ENCODE peak calls at places on chromosome 21, in four cellular contexts. C is hepatocyte, V is fibroblast of mammary gland, U is fibroblast of lung. I is an unnamed sample.

GRCh38 chr21:23026878-23027277 is 2028.7 kb downstream of the NCAM2 start:
- DNase-seq in C (no peak), V (no peak), U (no peak), I (no peak)

GRCh38 chr21:18335651-18336050 is 67.9 kb downstream of the TMPRSS15 start:
- DNase-seq in U (no peak), V (no peak), C (no peak), I (no peak)

GRCh38 chr21:37704751-37705150 is 211.5 kb downstream of the KCNJ6 start:
- DNase-seq in V (no peak), U (no peak), C (no peak), I (no peak)

GRCh38 chr21:26099610-26100219 is 70.9 kb downstream of the APP start:
- DNase-seq in U (peak; percentile 95), C (no peak), V (no peak), I (peak; percentile 85)

GRCh38 chr21:18384771-18385170 is 18.8 kb downstream of the TMPRSS15 start:
- DNase-seq in V (peak; percentile 15), C (peak; percentile 53), U (no peak), I (peak; percentile 51)

GRCh38 chr21:25733859-25734653 is 648 bp downstream of the ATP5PF start:
- DNase-seq in U (peak; percentile 39), V (peak; percentile 48), C (peak; percentile 63), I (peak; percentile 28)

GRCh38 chr21:39182484-39183271 is 573 bp downstream of the PSMG1 start:
- DNase-seq in C (no peak), U (peak; percentile 42), V (no peak), I (peak; percentile 18)

GRCh38 chr21:46117586-46118304 is 19.8 kb downstream of the COL6A2 start:
- DNase-seq in U (no peak), C (no peak), V (peak; percentile 38), I (no peak)

GRCh38 chr21:45957986-45958610 is 23.5 kb upstream of the COL6A1 start:
- DNase-seq in U (peak; percentile 90), V (peak; percentile 86), C (no peak), I (peak; percentile 37)

GRCh38 chr21:33025471-33026298 is at the start of gene OLIG2:
- DNase-seq in C (no peak), U (no peak), V (no peak), I (no peak)

GRCh38 chr21:31938330-31939301 is 65.8 kb downstream of the HUNK start:
- DNase-seq in C (no peak), U (no peak), V (no peak), I (no peak)

GRCh38 chr21:46121286-46122221 is 23.6 kb downstream of the COL6A2 start:
- DNase-seq in V (peak; percentile 29), C (no peak), U (no peak), I (no peak)

GRCh38 chr21:26236281-26236680 is 65.7 kb upstream of the APP start:
- DNase-seq in C (no peak), U (no peak), V (no peak), I (no peak)

GRCh38 chr21:15763359-15763758 is 33.6 kb downstream of the USP25 start:
- DNase-seq in V (no peak), U (no peak), C (no peak), I (no peak)

GRCh38 chr21:16169102-16169511 is 439.3 kb downstream of the USP25 start:
- DNase-seq in U (peak; percentile 63), C (peak; percentile 44), V (peak; percentile 77), I (no peak)

GRCh38 chr21:37412603-37413360 is 46.2 kb downstream of the DYRK1A start:
- DNase-seq in V (peak; percentile 70), U (peak; percentile 58), C (no peak), I (no peak)

GRCh38 chr21:32193066-32193465 is 85.8 kb downstream of the MIS18A start:
- DNase-seq in U (no peak), V (no peak), C (no peak), I (no peak)

GRCh38 chr21:40185208-40185607 is 318.0 kb downstream of the PCP4 start:
- DNase-seq in V (no peak), U (no peak), C (no peak), I (no peak)
- TF ChIP-seq CTCF in V (no peak), U (no peak), C (no peak), I (no peak)

DNA sequence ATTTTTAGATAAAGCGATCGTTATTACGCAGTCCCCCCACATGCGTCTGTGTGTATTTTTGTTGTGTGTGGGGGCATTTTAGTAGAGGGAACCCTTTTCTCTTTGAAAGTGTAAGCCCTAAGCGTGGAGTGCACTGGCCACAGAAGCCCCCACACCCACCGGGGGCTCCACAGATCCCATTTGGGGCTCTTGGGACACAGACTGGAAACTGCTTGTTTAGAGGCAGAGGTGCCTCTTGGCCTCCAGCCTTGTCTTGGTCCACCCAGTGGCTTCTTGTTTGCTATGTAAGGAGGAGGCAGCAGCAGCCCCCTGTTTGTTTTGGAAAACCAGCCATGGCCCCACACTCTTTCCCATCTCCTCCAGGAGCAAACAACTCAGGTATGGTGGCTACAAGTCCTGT is 42.8 kb downstream of the SLC37A1 start:
- DNase-seq in C (no peak), V (no peak), U (no peak), I (no peak)
- TF ChIP-seq CTCF in C (no peak), V (no peak), U (no peak), I (no peak)

GRCh38 chr21:42781150-42781980 is 98.0 kb downstream of the WDR4 start:
- DNase-seq in U (no peak), V (no peak), C (peak; percentile 70), I (no peak)
- TF ChIP-seq CTCF in U (no peak), V (no peak), C (peak; percentile 34), I (no peak)

DNA sequence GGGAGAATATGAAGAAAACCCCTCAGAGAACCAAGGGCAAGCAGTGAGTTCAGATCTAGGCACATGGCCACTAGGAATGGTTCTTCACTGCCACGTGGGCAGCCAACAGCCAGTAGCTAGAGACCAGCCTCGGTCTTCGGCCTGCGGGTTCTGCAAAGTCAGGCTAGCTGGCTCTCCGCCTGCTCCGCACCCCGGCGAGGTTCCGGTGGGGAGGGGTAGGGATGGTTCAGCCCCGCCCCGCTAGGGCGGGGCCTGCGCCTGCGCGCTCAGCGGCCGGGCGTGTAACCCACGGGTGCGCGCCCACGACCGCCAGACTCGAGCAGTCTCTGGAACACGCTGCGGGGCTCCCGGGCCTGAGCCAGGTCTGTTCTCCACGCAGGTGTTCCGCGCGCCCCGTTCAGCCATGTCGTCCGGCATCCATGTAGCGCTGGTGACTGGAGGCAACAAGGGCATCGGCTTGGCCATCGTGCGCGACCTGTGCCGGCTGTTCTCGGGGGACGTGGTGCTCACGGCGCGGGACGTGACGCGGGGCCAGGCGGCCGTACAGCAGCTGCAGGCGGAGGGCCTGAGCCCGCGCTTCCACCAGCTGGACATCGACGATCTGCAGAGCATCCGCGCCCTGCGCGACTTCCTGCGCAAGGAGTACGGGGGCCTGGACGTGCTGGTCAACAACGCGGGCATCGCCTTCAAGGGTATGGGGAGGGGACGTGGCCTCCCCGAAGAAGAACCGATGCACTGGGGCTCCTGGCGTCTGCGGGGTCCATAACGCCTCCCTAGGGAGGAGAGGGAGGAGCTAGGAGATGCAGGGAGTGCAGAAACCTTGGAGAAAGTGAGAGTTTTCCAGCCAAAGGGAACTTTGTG is at the start of gene CBR1:
- DNase-seq in C (peak; percentile 90), U (peak; percentile 96), V (peak; percentile 92), I (peak; percentile 90)
- TF ChIP-seq CTCF in C (no peak), U (no peak), V (no peak), I (no peak)

DNA sequence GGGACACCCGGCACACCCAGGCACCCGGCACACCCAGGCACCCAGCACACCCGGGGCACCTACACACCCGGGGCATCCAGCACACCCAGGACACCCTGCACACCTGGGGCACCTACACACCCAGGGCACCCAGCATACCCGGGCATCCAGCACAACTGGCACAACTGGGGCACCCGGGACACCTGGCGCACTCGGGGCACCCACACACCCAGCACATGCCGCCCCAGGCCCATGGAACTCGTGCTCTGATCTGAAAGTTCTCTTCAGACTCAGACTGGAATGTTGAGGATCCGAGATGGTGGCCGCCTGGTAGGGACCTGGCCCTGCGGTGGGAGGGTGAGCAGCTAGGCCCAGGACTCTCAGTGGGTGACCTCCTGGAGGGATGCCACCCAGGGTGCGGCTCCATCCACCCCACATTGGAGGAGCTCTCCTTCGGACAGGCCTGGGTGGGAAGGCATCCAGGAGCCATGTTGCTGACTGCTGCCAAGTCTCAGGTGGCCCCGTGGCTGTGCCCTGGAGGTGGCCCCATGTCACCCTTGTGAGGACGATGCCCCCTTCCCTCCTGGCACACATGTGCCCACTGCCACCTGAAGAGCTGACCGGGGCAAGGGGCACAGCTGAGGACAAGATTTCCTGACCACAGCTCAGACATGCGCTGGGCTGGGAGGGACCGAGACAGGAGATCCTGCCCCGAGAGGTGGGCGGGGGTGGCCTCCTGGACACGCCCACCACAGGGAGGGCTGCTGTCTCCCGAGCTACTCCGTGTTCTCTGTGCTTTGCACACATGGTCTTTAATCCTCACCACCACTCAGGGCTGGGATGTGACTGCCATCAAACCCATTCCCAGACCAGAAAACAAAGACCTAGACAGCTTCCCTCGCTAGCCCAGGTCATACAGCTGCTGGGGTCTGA is 37.0 kb downstream of the UBE2G2 start:
- DNase-seq in C (no peak), U (no peak), V (no peak), I (no peak)
- TF ChIP-seq CTCF in C (no peak), U (no peak), V (no peak), I (no peak)

GRCh38 chr21:34362136-34362444 is 1.7 kb upstream of the KCNE2 start:
- DNase-seq in V (no peak), C (no peak), U (no peak), I (no peak)
- TF ChIP-seq CTCF in V (no peak), C (no peak), U (no peak), I (no peak)

I was measured in MCF 10A.